ENCODE peak calls at places on chromosomes 2 and 18, in eight cellular contexts. One of them, this sample, is unnamed.

GRCh38 chr18:63022429-63023022 is 297.0 kb downstream of the BCL2 start:
- DNase-seq in amniotic stem cell: no peak
- DNase-seq in NCI-H1105 treated with DMSO at 0.1 percent for 48 hours: no peak
- DNase-seq in type B pancreatic cell: no peak
- DNase-seq in RKO: no peak
- DNase-seq in activated CD4-positive, alpha-beta T cell treated with anti-CD3 and anti-CD28 coated beads for 1 hour: no peak
- DNase-seq in T-cell: no peak
- DNase-seq in nephron progenitor cell: peak; percentile 56
- DNase-seq in this sample: no peak

GRCh38 chr2:601387-601698 is 75.9 kb downstream of the TMEM18 start:
- DNase-seq in RKO: no peak
- DNase-seq in nephron progenitor cell: no peak
- DNase-seq in NCI-H1105 treated with DMSO at 0.1 percent for 48 hours: no peak
- DNase-seq in T-cell: no peak
- DNase-seq in type B pancreatic cell: no peak
- DNase-seq in amniotic stem cell: no peak
- DNase-seq in activated CD4-positive, alpha-beta T cell treated with anti-CD3 and anti-CD28 coated beads for 1 hour: no peak
- DNase-seq in this sample: no peak

GRCh38 chr2:240611601-240612210 is 13.6 kb upstream of the GPR35 start:
- DNase-seq in type B pancreatic cell: no peak
- DNase-seq in nephron progenitor cell: no peak
- DNase-seq in NCI-H1105 treated with DMSO at 0.1 percent for 48 hours: no peak
- DNase-seq in T-cell: no peak
- DNase-seq in activated CD4-positive, alpha-beta T cell treated with anti-CD3 and anti-CD28 coated beads for 1 hour: no peak
- DNase-seq in amniotic stem cell: no peak
- DNase-seq in RKO: no peak
- DNase-seq in this sample: no peak

GRCh38 chr2:69203166-69203985 is 183.7 kb downstream of the GFPT1 start:
- DNase-seq in RKO: no peak
- DNase-seq in nephron progenitor cell: no peak
- DNase-seq in NCI-H1105 treated with DMSO at 0.1 percent for 48 hours: no peak
- DNase-seq in activated CD4-positive, alpha-beta T cell treated with anti-CD3 and anti-CD28 coated beads for 1 hour: no peak
- DNase-seq in amniotic stem cell: no peak
- DNase-seq in T-cell: no peak
- DNase-seq in type B pancreatic cell: no peak
- DNase-seq in this sample: no peak

GRCh38 chr2:64525323-64525625 is 1.1 kb downstream of the AFTPH start:
- DNase-seq in amniotic stem cell: no peak
- DNase-seq in nephron progenitor cell: no peak
- DNase-seq in activated CD4-positive, alpha-beta T cell treated with anti-CD3 and anti-CD28 coated beads for 1 hour: no peak
- DNase-seq in NCI-H1105 treated with DMSO at 0.1 percent for 48 hours: no peak
- DNase-seq in type B pancreatic cell: no peak
- DNase-seq in RKO: peak; percentile 72
- DNase-seq in T-cell: no peak
- DNase-seq in this sample: peak; percentile 60

GRCh38 chr2:34365937-34366336 is 766.8 kb upstream of the FAM98A start:
- DNase-seq in amniotic stem cell: no peak
- DNase-seq in NCI-H1105 treated with DMSO at 0.1 percent for 48 hours: no peak
- DNase-seq in nephron progenitor cell: peak; percentile 63
- DNase-seq in type B pancreatic cell: no peak
- DNase-seq in activated CD4-positive, alpha-beta T cell treated with anti-CD3 and anti-CD28 coated beads for 1 hour: no peak
- DNase-seq in RKO: no peak
- DNase-seq in T-cell: no peak
- DNase-seq in this sample: no peak

GRCh38 chr2:213846856-213847255 is 562.6 kb downstream of the SPAG16 start:
- DNase-seq in RKO: no peak
- DNase-seq in type B pancreatic cell: no peak
- DNase-seq in amniotic stem cell: no peak
- DNase-seq in nephron progenitor cell: no peak
- DNase-seq in activated CD4-positive, alpha-beta T cell treated with anti-CD3 and anti-CD28 coated beads for 1 hour: no peak
- DNase-seq in NCI-H1105 treated with DMSO at 0.1 percent for 48 hours: no peak
- DNase-seq in T-cell: no peak
- DNase-seq in this sample: peak; percentile 50

GRCh38 chr2:53969285-53970094 is 1.3 kb downstream of the PSME4 start:
- DNase-seq in T-cell: no peak
- DNase-seq in NCI-H1105 treated with DMSO at 0.1 percent for 48 hours: peak; percentile 52
- DNase-seq in nephron progenitor cell: no peak
- DNase-seq in type B pancreatic cell: no peak
- DNase-seq in RKO: peak; percentile 96
- DNase-seq in activated CD4-positive, alpha-beta T cell treated with anti-CD3 and anti-CD28 coated beads for 1 hour: no peak
- DNase-seq in amniotic stem cell: peak; percentile 71
- DNase-seq in this sample: peak; percentile 94

GRCh38 chr2:25711641-25712369 is 38.4 kb upstream of the DTNB start:
- DNase-seq in T-cell: no peak
- DNase-seq in activated CD4-positive, alpha-beta T cell treated with anti-CD3 and anti-CD28 coated beads for 1 hour: no peak
- DNase-seq in RKO: no peak
- DNase-seq in type B pancreatic cell: no peak
- DNase-seq in amniotic stem cell: no peak
- DNase-seq in NCI-H1105 treated with DMSO at 0.1 percent for 48 hours: no peak
- DNase-seq in nephron progenitor cell: peak; percentile 15
- DNase-seq in this sample: no peak

GRCh38 chr2:9767656-9768281 is 75.5 kb upstream of the TAF1B start:
- DNase-seq in activated CD4-positive, alpha-beta T cell treated with anti-CD3 and anti-CD28 coated beads for 1 hour: no peak
- DNase-seq in amniotic stem cell: no peak
- DNase-seq in NCI-H1105 treated with DMSO at 0.1 percent for 48 hours: no peak
- DNase-seq in type B pancreatic cell: no peak
- DNase-seq in T-cell: no peak
- DNase-seq in nephron progenitor cell: no peak
- DNase-seq in RKO: no peak
- DNase-seq in this sample: no peak

GRCh38 chr2:203591642-203592041 is 56.5 kb upstream of the RAPH1 start:
- DNase-seq in type B pancreatic cell: no peak
- DNase-seq in amniotic stem cell: no peak
- DNase-seq in nephron progenitor cell: no peak
- DNase-seq in NCI-H1105 treated with DMSO at 0.1 percent for 48 hours: no peak
- DNase-seq in RKO: no peak
- DNase-seq in T-cell: no peak
- DNase-seq in activated CD4-positive, alpha-beta T cell treated with anti-CD3 and anti-CD28 coated beads for 1 hour: no peak
- DNase-seq in this sample: no peak

GRCh38 chr2:19351499-19351898 is 6.9 kb downstream of the OSR1 start:
- DNase-seq in type B pancreatic cell: no peak
- DNase-seq in nephron progenitor cell: peak; percentile 35
- DNase-seq in T-cell: no peak
- DNase-seq in NCI-H1105 treated with DMSO at 0.1 percent for 48 hours: no peak
- DNase-seq in RKO: no peak
- DNase-seq in amniotic stem cell: no peak
- DNase-seq in activated CD4-positive, alpha-beta T cell treated with anti-CD3 and anti-CD28 coated beads for 1 hour: no peak
- DNase-seq in this sample: no peak

GRCh38 chr2:25305809-25306208 is 35.9 kb downstream of the DNMT3A start:
- DNase-seq in nephron progenitor cell: no peak
- DNase-seq in NCI-H1105 treated with DMSO at 0.1 percent for 48 hours: peak; percentile 30
- DNase-seq in activated CD4-positive, alpha-beta T cell treated with anti-CD3 and anti-CD28 coated beads for 1 hour: no peak
- DNase-seq in amniotic stem cell: no peak
- DNase-seq in type B pancreatic cell: no peak
- DNase-seq in T-cell: no peak
- DNase-seq in RKO: no peak
- DNase-seq in this sample: peak; percentile 53

GRCh38 chr2:238127165-238128060 is 11.1 kb upstream of the KLHL30 start:
- DNase-seq in NCI-H1105 treated with DMSO at 0.1 percent for 48 hours: no peak
- DNase-seq in nephron progenitor cell: peak; percentile 41
- DNase-seq in RKO: no peak
- DNase-seq in amniotic stem cell: no peak
- DNase-seq in T-cell: no peak
- DNase-seq in type B pancreatic cell: no peak
- DNase-seq in activated CD4-positive, alpha-beta T cell treated with anti-CD3 and anti-CD28 coated beads for 1 hour: no peak
- DNase-seq in this sample: peak; percentile 16

GRCh38 chr2:148209598-148209997 is 188.7 kb downstream of the MBD5 start:
- DNase-seq in nephron progenitor cell: no peak
- DNase-seq in T-cell: no peak
- DNase-seq in amniotic stem cell: no peak
- DNase-seq in NCI-H1105 treated with DMSO at 0.1 percent for 48 hours: no peak
- DNase-seq in RKO: peak; percentile 52
- DNase-seq in type B pancreatic cell: no peak
- DNase-seq in activated CD4-positive, alpha-beta T cell treated with anti-CD3 and anti-CD28 coated beads for 1 hour: no peak
- DNase-seq in this sample: peak; percentile 4

GRCh38 chr2:1900736-1901135 is 156.4 kb upstream of the PXDN start:
- DNase-seq in T-cell: no peak
- DNase-seq in nephron progenitor cell: no peak
- DNase-seq in type B pancreatic cell: no peak
- DNase-seq in amniotic stem cell: no peak
- DNase-seq in NCI-H1105 treated with DMSO at 0.1 percent for 48 hours: no peak
- DNase-seq in activated CD4-positive, alpha-beta T cell treated with anti-CD3 and anti-CD28 coated beads for 1 hour: no peak
- DNase-seq in RKO: no peak
- DNase-seq in this sample: no peak

GRCh38 chr2:216210711-216211131 is 101.6 kb downstream of the XRCC5 start:
- DNase-seq in nephron progenitor cell: no peak
- DNase-seq in activated CD4-positive, alpha-beta T cell treated with anti-CD3 and anti-CD28 coated beads for 1 hour: no peak
- DNase-seq in amniotic stem cell: no peak
- DNase-seq in NCI-H1105 treated with DMSO at 0.1 percent for 48 hours: no peak
- DNase-seq in RKO: peak; percentile 68
- DNase-seq in type B pancreatic cell: no peak
- DNase-seq in T-cell: no peak
- DNase-seq in this sample: no peak

GRCh38 chr2:119158563-119159347 is at the start of gene C1QL2:
- DNase-seq in nephron progenitor cell: peak; percentile 71
- DNase-seq in NCI-H1105 treated with DMSO at 0.1 percent for 48 hours: peak; percentile 40
- DNase-seq in type B pancreatic cell: no peak
- DNase-seq in activated CD4-positive, alpha-beta T cell treated with anti-CD3 and anti-CD28 coated beads for 1 hour: no peak
- DNase-seq in amniotic stem cell: no peak
- DNase-seq in T-cell: no peak
- DNase-seq in RKO: no peak
- DNase-seq in this sample: no peak

GRCh38 chr2:173802518-173802917 is 162.7 kb downstream of the SP3 start:
- DNase-seq in T-cell: no peak
- DNase-seq in type B pancreatic cell: no peak
- DNase-seq in nephron progenitor cell: no peak
- DNase-seq in NCI-H1105 treated with DMSO at 0.1 percent for 48 hours: no peak
- DNase-seq in RKO: no peak
- DNase-seq in activated CD4-positive, alpha-beta T cell treated with anti-CD3 and anti-CD28 coated beads for 1 hour: no peak
- DNase-seq in amniotic stem cell: no peak
- DNase-seq in this sample: no peak

GRCh38 chr2:118668431-118669424 is 178.7 kb downstream of the EN1 start:
- DNase-seq in type B pancreatic cell: no peak
- DNase-seq in T-cell: no peak
- DNase-seq in RKO: peak; percentile 73
- DNase-seq in amniotic stem cell: peak; percentile 87
- DNase-seq in NCI-H1105 treated with DMSO at 0.1 percent for 48 hours: no peak
- DNase-seq in activated CD4-positive, alpha-beta T cell treated with anti-CD3 and anti-CD28 coated beads for 1 hour: no peak
- DNase-seq in nephron progenitor cell: no peak
- DNase-seq in this sample: peak; percentile 75

GRCh38 chr18:41870817-41871216 is 84.2 kb upstream of the PIK3C3 start:
- DNase-seq in type B pancreatic cell: no peak
- DNase-seq in T-cell: no peak
- DNase-seq in activated CD4-positive, alpha-beta T cell treated with anti-CD3 and anti-CD28 coated beads for 1 hour: no peak
- DNase-seq in RKO: peak; percentile 64
- DNase-seq in amniotic stem cell: no peak
- DNase-seq in NCI-H1105 treated with DMSO at 0.1 percent for 48 hours: peak; percentile 48
- DNase-seq in nephron progenitor cell: no peak
- DNase-seq in this sample: peak; percentile 83

GRCh38 chr18:8703181-8703638 is 2.1 kb upstream of the MTCL1 start:
- DNase-seq in T-cell: no peak
- DNase-seq in RKO: no peak
- DNase-seq in nephron progenitor cell: peak; percentile 19
- DNase-seq in NCI-H1105 treated with DMSO at 0.1 percent for 48 hours: no peak
- DNase-seq in activated CD4-positive, alpha-beta T cell treated with anti-CD3 and anti-CD28 coated beads for 1 hour: no peak
- DNase-seq in type B pancreatic cell: no peak
- DNase-seq in amniotic stem cell: no peak
- DNase-seq in this sample: no peak

GRCh38 chr18:41532344-41533086 is 422.5 kb upstream of the PIK3C3 start:
- DNase-seq in nephron progenitor cell: no peak
- DNase-seq in type B pancreatic cell: no peak
- DNase-seq in NCI-H1105 treated with DMSO at 0.1 percent for 48 hours: no peak
- DNase-seq in RKO: peak; percentile 28
- DNase-seq in activated CD4-positive, alpha-beta T cell treated with anti-CD3 and anti-CD28 coated beads for 1 hour: no peak
- DNase-seq in amniotic stem cell: peak; percentile 2
- DNase-seq in T-cell: no peak
- DNase-seq in this sample: peak; percentile 20

This sample was measured in epithelial cell of esophagus.